ENCODE peak calls at places on chromosomes 11 and 22, in six cellular contexts. T is Peyer's patch, B is transverse colon, W is adrenal gland, R is mammary epithelial cell, K is upper lobe of left lung. X is an unnamed sample.

GRCh38 chr11:126327280-126328000 is 23.6 kb downstream of the DCPS start:
- DNase-seq in T (no peak), B (no peak), W (no peak), R (no peak), K (no peak), X (no peak)

GRCh38 chr11:6657346-6657745 is 1.7 kb upstream of the DCHS1 start:
- DNase-seq in T (no peak), B (no peak), W (no peak), R (no peak), K (no peak), X (no peak)

GRCh38 chr11:93444671-93445073 is 98.5 kb downstream of the SMCO4 start:
- DNase-seq in T (no peak), B (no peak), W (no peak), R (peak; percentile 90), K (no peak), X (no peak)

GRCh38 chr11:87187930-87188329 is 150.2 kb downstream of the TMEM135 start:
- DNase-seq in T (no peak), B (no peak), W (no peak), R (no peak), K (no peak), X (no peak)

GRCh38 chr11:90884181-90884580 is 661.3 kb upstream of the CHORDC1 start:
- DNase-seq in T (no peak), B (no peak), W (no peak), R (no peak), K (no peak), X (no peak)

GRCh38 chr22:23218867-23219251 is 38.5 kb downstream of the BCR start:
- DNase-seq in T (peak; percentile 58), B (peak; percentile 54), W (no peak), R (no peak), K (peak; percentile 91), X (no peak)

GRCh38 chr11:82494988-82495432 is 238.7 kb downstream of the FAM181B start:
- DNase-seq in T (no peak), B (no peak), W (no peak), R (peak; percentile 4), K (no peak), X (peak; percentile 16)

GRCh38 chr11:26677566-26677965 is 44.3 kb downstream of the SLC5A12 start:
- DNase-seq in T (no peak), B (no peak), W (no peak), R (peak; percentile 82), K (no peak), X (peak; percentile 91)

GRCh38 chr22:49284931-49285330 is 542.7 kb downstream of the BRD1 start:
- DNase-seq in T (no peak), B (no peak), W (no peak), R (no peak), K (no peak), X (no peak)

GRCh38 chr11:11407065-11407737 is 54.2 kb upstream of the CSNK2A3 start:
- DNase-seq in T (no peak), B (peak; percentile 53), W (peak; percentile 31), R (no peak), K (peak; percentile 75), X (no peak)

GRCh38 chr11:55457641-55458040 is 89.9 kb downstream of the OR4A15 start:
- DNase-seq in T (no peak), B (no peak), W (no peak), R (no peak), K (no peak), X (no peak)

GRCh38 chr22:48981671-48982070 is 846.0 kb downstream of the BRD1 start:
- DNase-seq in T (no peak), B (no peak), W (no peak), R (no peak), K (no peak), X (no peak)

GRCh38 chr11:60872952-60873524 is 5.7 kb downstream of the ZP1 start:
- DNase-seq in T (peak; percentile 48), B (peak; percentile 26), W (peak; percentile 50), R (no peak), K (no peak), X (no peak)

GRCh38 chr11:60871378-60872061 is 4.2 kb downstream of the ZP1 start:
- DNase-seq in T (peak; percentile 25), B (no peak), W (peak; percentile 41), R (no peak), K (peak; percentile 19), X (no peak)

GRCh38 chr11:60873533-60873932 is 6.2 kb downstream of the ZP1 start:
- DNase-seq in T (peak; percentile 29), B (no peak), W (peak; percentile 19), R (no peak), K (peak; percentile 18), X (no peak)

GRCh38 chr11:60870733-60871377 is 3.5 kb downstream of the ZP1 start:
- DNase-seq in T (peak; percentile 36), B (no peak), W (no peak), R (no peak), K (peak; percentile 12), X (no peak)

DNA sequence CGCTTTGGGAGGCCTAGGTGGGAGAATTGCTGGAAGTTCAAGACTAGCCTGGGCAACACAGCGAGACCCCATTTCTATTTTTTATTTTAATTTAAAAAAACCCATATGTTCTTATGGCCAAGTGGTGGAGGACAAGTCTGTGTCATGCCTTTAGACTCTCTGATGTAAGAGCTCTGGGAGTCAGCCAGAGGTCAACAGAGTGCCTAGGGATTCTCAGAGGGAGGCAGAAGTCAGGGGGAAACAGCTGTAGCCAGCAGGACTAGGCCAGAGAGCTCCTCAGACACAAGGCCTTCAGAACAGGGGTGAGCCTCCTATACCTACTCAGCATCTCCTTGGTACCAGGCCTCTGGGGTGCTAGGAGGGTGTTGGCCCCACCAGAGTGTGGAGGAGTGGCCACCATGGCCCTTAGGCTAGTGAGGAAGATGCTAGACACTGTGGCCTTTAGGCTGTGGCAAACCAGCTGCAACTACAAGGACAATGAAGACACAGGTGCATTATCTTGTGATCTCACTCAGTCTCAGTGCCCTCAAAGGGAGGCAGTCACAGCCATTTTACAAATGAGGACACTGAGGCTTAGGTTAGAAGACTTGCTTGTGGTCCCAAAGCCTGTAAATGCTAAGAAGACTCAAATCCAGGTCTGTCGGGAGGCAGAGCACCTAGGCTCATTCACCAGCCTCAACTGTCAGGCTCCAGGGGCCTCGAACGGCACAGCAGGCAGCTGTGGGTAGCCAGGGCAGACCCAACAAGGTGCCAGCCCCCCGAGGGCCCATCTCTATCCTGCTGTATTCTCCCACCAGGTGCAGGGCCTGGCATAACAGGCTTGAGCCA is 5.0 kb downstream of the ZP1 start:
- DNase-seq in T (peak; percentile 41), B (peak; percentile 35), W (peak; percentile 60), R (no peak), K (peak; percentile 26), X (no peak)
- H3K4me1 ChIP-seq in T (no peaks in the 10 kb centered on the region), B (no peaks in the 10 kb centered on the region), W (peaks cover 22% of the 10 kb centered on the region), R (peaks cover 10% of the 10 kb centered on the region), K (peaks cover 7% of the 10 kb centered on the region), X (no peaks in the 10 kb centered on the region)

GRCh38 chr11:120571476-120571875 is 59.9 kb downstream of the GRIK4 start:
- DNase-seq in T (no peak), B (no peak), W (no peak), R (no peak), K (no peak), X (no peak)
- H3K27me3 ChIP-seq in T (no peaks in the 10 kb centered on the region), B (peaks cover 40% of the 10 kb centered on the region), W (no peaks in the 10 kb centered on the region), R (no peaks in the 10 kb centered on the region), K (no peaks in the 10 kb centered on the region), X (peaks cover 5% of the 10 kb centered on the region)

GRCh38 chr11:130916238-130916855 is at the start of gene SNX19:
- DNase-seq in T (peak; percentile 96), B (peak; percentile 95), W (peak; percentile 93), R (peak; percentile 87), K (peak; percentile 94), X (peak; percentile 53)

GRCh38 chr11:130915556-130916237 is 582 bp downstream of the SNX19 start:
- DNase-seq in T (no peak), B (no peak), W (no peak), R (no peak), K (no peak), X (no peak)

GRCh38 chr11:130911306-130911705 is 5.0 kb downstream of the SNX19 start:
- DNase-seq in T (no peak), B (no peak), W (no peak), R (no peak), K (no peak), X (no peak)

GRCh38 chr11:130912552-130912951 is 3.7 kb downstream of the SNX19 start:
- DNase-seq in T (no peak), B (no peak), W (no peak), R (no peak), K (no peak), X (no peak)

GRCh38 chr11:130913268-130913667 is 3.0 kb downstream of the SNX19 start:
- DNase-seq in T (no peak), B (no peak), W (no peak), R (no peak), K (no peak), X (no peak)
- TF ChIP-seq CTCF in T (no peak), B (no peak), W (no peak), R (no peak), K (no peak), X (no peak)

DNA sequence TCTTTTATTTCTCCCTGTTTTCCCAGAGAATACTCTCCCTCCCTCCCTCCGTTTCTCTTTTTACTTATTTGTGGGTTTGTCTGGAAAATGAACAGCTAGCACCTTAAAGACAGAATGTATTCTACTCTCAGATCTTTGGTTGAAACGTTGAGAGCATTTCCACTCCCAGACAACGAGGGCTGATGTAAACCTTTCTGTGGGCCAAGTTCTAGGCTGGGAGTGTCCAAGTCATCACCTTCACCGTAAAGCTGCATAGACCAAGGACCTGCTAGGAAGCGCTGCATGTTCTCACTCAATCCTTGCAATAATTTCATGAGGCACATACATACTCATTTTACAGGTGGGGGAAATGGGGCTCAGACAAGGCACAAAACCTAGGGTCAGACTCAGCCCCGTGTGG is 32.4 kb downstream of the MYH9 start:
- DNase-seq in T (no peak), B (no peak), W (no peak), R (no peak), K (no peak), X (no peak)
- H3K4me1 ChIP-seq in T (peaks cover 8% of the 10 kb centered on the region), B (peaks cover 89% of the 10 kb centered on the region), W (peaks cover 88% of the 10 kb centered on the region), R (peaks cover 92% of the 10 kb centered on the region), K (peaks cover 100% of the 10 kb centered on the region), X (peaks cover 55% of the 10 kb centered on the region)

DNA sequence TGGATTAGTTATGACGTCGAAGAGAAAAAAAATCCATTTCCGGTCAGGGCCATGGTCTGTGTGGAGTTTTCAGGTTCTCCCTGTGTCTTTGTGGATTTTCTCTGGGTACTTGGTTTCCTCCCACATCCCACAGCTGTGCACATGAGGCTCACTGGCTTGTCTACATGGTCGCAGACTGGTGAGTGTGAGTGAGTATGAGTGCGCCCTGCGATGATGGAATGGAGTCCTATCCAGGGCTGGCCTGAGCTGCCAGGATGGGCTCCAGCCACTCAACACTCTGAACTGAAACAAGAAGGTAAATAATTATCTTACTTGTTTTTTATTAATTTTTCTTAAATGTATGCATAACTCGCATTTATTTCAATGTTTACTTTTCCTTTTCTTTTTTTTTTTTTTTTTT is 10.8 kb downstream of the MMP3 start:
- DNase-seq in T (no peak), B (no peak), W (no peak), R (no peak), K (no peak), X (no peak)
- H3K27me3 ChIP-seq in T (no peaks in the 10 kb centered on the region), B (peaks cover 5% of the 10 kb centered on the region), W (peaks cover 4% of the 10 kb centered on the region), R (no peaks in the 10 kb centered on the region), K (no peaks in the 10 kb centered on the region), X (no peaks in the 10 kb centered on the region)

GRCh38 chr22:19554834-19555404 is 30.7 kb upstream of the CLDN5 start:
- DNase-seq in T (no peak), B (no peak), W (peak; percentile 42), R (peak; percentile 49), K (peak; percentile 31), X (no peak)
- TF ChIP-seq CTCF in T (no peak), B (no peak), W (no peak), R (peak; percentile 38), K (no peak), X (peak; percentile 30)

X was measured in foreskin keratinocyte.